ENCODE peak calls at places on chromosomes 5 and 9, in eight cellular contexts. H is NCI-H1436, C is amniotic stem cell, P is AG08395, M is GM12891, R is neural progenitor cell, I is fibroblast of lung, U is Panc1. G is an unnamed sample.

GRCh38 chr9:132708239-132708638 is 38.0 kb downstream of the GTF3C4 start:
- DNase-seq in I (no peak), H (no peak), R (no peak), M (no peak), C (no peak), U (no peak), P (no peak), G (no peak)

GRCh38 chr9:7125231-7125630 is 367.5 kb downstream of the KDM4C start:
- DNase-seq in M (no peak), P (no peak), R (no peak), I (no peak), H (no peak), U (no peak), C (no peak), G (no peak)

GRCh38 chr5:170426149-170426767 is 37.1 kb upstream of the KCNMB1 start:
- DNase-seq in H (no peak), I (no peak), C (no peak), M (no peak), R (no peak), P (no peak), U (no peak), G (peak)

GRCh38 chr5:14234204-14234603 is 91.1 kb downstream of the TRIO start:
- DNase-seq in H (no peak), U (no peak), C (no peak), P (no peak), M (no peak), R (no peak), I (no peak), G (no peak)

GRCh38 chr9:98192503-98193335 is at the start of gene CORO2A:
- DNase-seq in M (peak), U (no peak), P (peak), R (peak), I (peak), C (peak), H (peak), G (peak)

GRCh38 chr5:14672508-14673394 is 8.2 kb downstream of the OTULIN start:
- DNase-seq in R (no peak), U (no peak), I (no peak), P (peak), C (no peak), M (no peak), H (no peak), G (no peak)

GRCh38 chr5:141345327-141345726 is 1.7 kb downstream of the PCDHGA3 start:
- DNase-seq in U (no peak), R (no peak), I (no peak), P (no peak), M (no peak), H (no peak), C (no peak), G (no peak)

GRCh38 chr5:9545959-9546851 is at the start of gene SEMA5A:
- DNase-seq in I (peak), P (peak), R (peak), U (no peak), C (peak), H (no peak), M (peak), G (peak)

GRCh38 chr9:129270903-129271431 is 92.9 kb upstream of the IER5L start:
- DNase-seq in R (no peak), P (peak), U (no peak), I (peak), M (no peak), H (no peak), C (no peak), G (peak)

GRCh38 chr9:6197330-6197729 is 18.3 kb upstream of the IL33 start:
- DNase-seq in M (no peak), P (peak), C (no peak), R (peak), H (no peak), I (peak), U (no peak), G (no peak)

GRCh38 chr9:136400038-136400834 is at the start of gene SNAPC4:
- DNase-seq in I (peak), R (peak), M (peak), U (peak), H (peak), C (peak), P (peak), G (peak)

GRCh38 chr5:127014573-127014972 is 15.8 kb downstream of the MARCHF3 start:
- DNase-seq in I (no peak), P (no peak), C (no peak), H (no peak), U (no peak), M (no peak), R (no peak), G (no peak)

GRCh38 chr9:107755267-107755666 is 265.7 kb upstream of the KLF4 start:
- DNase-seq in I (peak), M (no peak), C (peak), U (peak), P (peak), H (no peak), R (no peak), G (no peak)

GRCh38 chr5:134070979-134071849 is 43.3 kb upstream of the TCF7 start:
- DNase-seq in M (no peak), U (no peak), R (peak), P (no peak), H (no peak), C (no peak), I (no peak), G (peak)

GRCh38 chr5:168449166-168449565 is 37.1 kb upstream of the RARS1 start:
- DNase-seq in R (no peak), H (no peak), U (no peak), M (no peak), I (no peak), P (no peak), C (no peak), G (no peak)

GRCh38 chr5:110219769-110220168 is 506.7 kb downstream of the TMEM232 start:
- DNase-seq in C (no peak), M (no peak), I (no peak), P (no peak), H (no peak), U (no peak), R (no peak), G (no peak)

GRCh38 chr5:98455660-98456059 is 317.8 kb upstream of the RGMB start:
- DNase-seq in I (peak), M (no peak), P (peak), R (no peak), H (no peak), C (peak), U (no peak), G (no peak)

GRCh38 chr5:16931334-16932110 is 4.6 kb downstream of the MYO10 start:
- DNase-seq in H (no peak), M (no peak), P (no peak), C (no peak), U (no peak), R (no peak), I (peak), G (no peak)

GRCh38 chr5:140567871-140568270 is 3.2 kb downstream of the SLC35A4 start:
- DNase-seq in M (no peak), C (no peak), P (no peak), I (no peak), H (no peak), R (no peak), U (no peak), G (no peak)

GRCh38 chr5:127028822-127029457 is 1.4 kb downstream of the MARCHF3 start:
- DNase-seq in U (no peak), M (no peak), H (no peak), P (no peak), R (no peak), I (peak), C (no peak), G (no peak)

G was measured in GM10248.